ENCODE peak calls at places on chromosomes 7 and 10, in five cellular contexts. T is activated CD8-positive, alpha-beta memory T cell treated with anti-CD3 and anti-CD28 coated beads for 24 hours; R is cerebellar cortex; Y is EL; I is ecto neural progenitor cell. B is an unnamed sample.

GRCh38 chr10:5977471-5978370 is at the start of gene IL15RA:
- DNase-seq in R (no peak), Y (peak; percentile 85), I (peak; percentile 71), T (peak; percentile 93), B (peak; percentile 75)

GRCh38 chr7:2403718-2404648 is 572 bp downstream of the CHST12 start:
- DNase-seq in I (no peak), Y (peak; percentile 50), T (peak; percentile 74), R (peak; percentile 44), B (peak; percentile 70)

GRCh38 chr7:20998309-20998708 is 211.6 kb upstream of the SP8 start:
- DNase-seq in R (no peak), I (no peak), T (no peak), Y (no peak), B (peak; percentile 62)

GRCh38 chr10:97479939-97480338 is 18.3 kb downstream of the MMS19 start:
- DNase-seq in R (no peak), I (peak; percentile 78), Y (no peak), T (peak; percentile 40), B (no peak)

GRCh38 chr7:2713370-2713769 is 25.4 kb downstream of the AMZ1 start:
- DNase-seq in R (no peak), T (no peak), I (no peak), Y (no peak), B (no peak)

GRCh38 chr7:38198356-38198755 is 20.3 kb downstream of the STARD3NL start:
- DNase-seq in Y (no peak), T (no peak), R (no peak), I (no peak), B (no peak)

GRCh38 chr7:101645951-101646350 is 16.9 kb upstream of the MYL10 start:
- DNase-seq in Y (no peak), R (no peak), I (no peak), T (no peak), B (no peak)

GRCh38 chr7:12212051-12212485 is 974 bp downstream of the TMEM106B start:
- DNase-seq in Y (peak; percentile 10), I (no peak), T (no peak), R (peak; percentile 43), B (peak; percentile 33)

GRCh38 chr10:73591578-73591902 is 398 bp upstream of the USP54 start:
- DNase-seq in R (no peak), Y (peak; percentile 58), T (no peak), I (no peak), B (peak; percentile 28)

GRCh38 chr7:18495412-18496335 is at the start of gene HDAC9:
- DNase-seq in R (peak; percentile 98), Y (peak; percentile 46), T (no peak), I (peak; percentile 63), B (peak; percentile 6)

GRCh38 chr10:106360870-106361269 is 803.6 kb downstream of the SORCS1 start:
- DNase-seq in R (no peak), Y (peak; percentile 86), I (no peak), T (no peak), B (no peak)

GRCh38 chr10:75231672-75232581 is 3.8 kb downstream of the COMTD1 start:
- DNase-seq in R (no peak), I (no peak), T (no peak), Y (no peak), B (no peak)

GRCh38 chr10:121085386-121085785 is 234.2 kb downstream of the WDR11 start:
- DNase-seq in T (no peak), I (no peak), Y (no peak), R (peak; percentile 58), B (no peak)

GRCh38 chr10:58209669-58210068 is 58.0 kb downstream of the IPMK start:
- DNase-seq in I (no peak), Y (peak; percentile 8), R (no peak), T (no peak), B (no peak)

GRCh38 chr10:14671383-14671782 is 103.3 kb downstream of the FAM107B start:
- DNase-seq in Y (peak; percentile 48), R (no peak), I (no peak), T (peak; percentile 24), B (peak; percentile 38)

GRCh38 chr7:34430456-34430855 is 227.6 kb upstream of the NPSR1 start:
- DNase-seq in T (no peak), Y (peak; percentile 58), I (no peak), R (peak; percentile 44), B (peak; percentile 38)

GRCh38 chr7:156560075-156560474 is 80.5 kb upstream of the RNF32 start:
- DNase-seq in T (no peak), I (no peak), R (no peak), Y (no peak), B (no peak)

GRCh38 chr7:84953294-84953693 is 233.6 kb downstream of the SEMA3D start:
- DNase-seq in Y (no peak), R (no peak), I (no peak), T (no peak), B (no peak)

GRCh38 chr7:4272141-4272540 is 410.0 kb upstream of the FOXK1 start:
- DNase-seq in Y (no peak), R (no peak), I (no peak), T (no peak), B (no peak)

GRCh38 chr7:37109853-37110252 is 338.8 kb downstream of the ELMO1 start:
- DNase-seq in T (no peak), I (no peak), Y (no peak), R (no peak), B (no peak)

GRCh38 chr7:337567-337951 is 47.6 kb downstream of the FOXL3 start:
- DNase-seq in I (no peak), T (no peak), R (no peak), Y (no peak), B (no peak)

GRCh38 chr7:13467111-13467547 is 522.3 kb downstream of the ETV1 start:
- DNase-seq in R (peak; percentile 19), Y (no peak), T (no peak), I (no peak), B (no peak)

GRCh38 chr10:47421057-47421952 is 37.2 kb upstream of the ZNF488 start:
- DNase-seq in I (no peak), T (no peak), Y (peak; percentile 86), R (no peak), B (no peak)

GRCh38 chr10:95542330-95542729 is 18.8 kb downstream of the SORBS1 start:
- DNase-seq in T (no peak), I (no peak), R (peak; percentile 56), Y (no peak), B (no peak)

GRCh38 chr10:59991661-59992060 is 85.3 kb upstream of the CCDC6 start:
- DNase-seq in Y (no peak), I (no peak), R (peak; percentile 19), T (no peak), B (peak; percentile 80)

GRCh38 chr7:30173058-30173897 is 38.5 kb downstream of the MTURN start:
- DNase-seq in I (peak; percentile 77), T (no peak), Y (peak; percentile 99), R (peak; percentile 82), B (peak; percentile 65)

GRCh38 chr10:79470096-79470495 is 24.7 kb upstream of the ZCCHC24 start:
- DNase-seq in T (no peak), R (no peak), I (no peak), Y (no peak), B (no peak)

GRCh38 chr10:29736325-29737208 is 101.8 kb upstream of the SVIL start:
- DNase-seq in T (peak; percentile 74), I (peak; percentile 79), Y (peak; percentile 42), R (peak; percentile 20), B (peak; percentile 89)

GRCh38 chr7:42237891-42238531 is 1.0 kb upstream of the GLI3 start:
- DNase-seq in R (no peak), T (no peak), Y (peak; percentile 71), I (peak; percentile 89), B (peak; percentile 75)

GRCh38 chr10:26217396-26218105 is 977 bp downstream of the GAD2 start:
- DNase-seq in I (peak; percentile 63), R (no peak), T (no peak), Y (no peak), B (peak; percentile 6)

GRCh38 chr7:116679495-116679894 is 7.5 kb downstream of the MET start:
- DNase-seq in R (no peak), I (no peak), Y (no peak), T (no peak), B (no peak)